ENCODE peak calls at places on chromosomes 7 and 10, in four cellular contexts. One of them, this sample, is unnamed.

GRCh38 chr10:14665865-14666857 is 108.5 kb downstream of the FAM107B start:
- DNase-seq in fibroblast of the aortic adventitia: no peak
- DNase-seq in astrocyte: no peak
- DNase-seq in SK-N-SH: no peak
- DNase-seq in this sample: no peak

GRCh38 chr7:112092306-112093090 is 113.7 kb downstream of the DOCK4 start:
- DNase-seq in astrocyte: no peak
- DNase-seq in fibroblast of the aortic adventitia: no peak
- DNase-seq in SK-N-SH: no peak
- DNase-seq in this sample: no peak

GRCh38 chr10:131242007-131242406 is 69.5 kb downstream of the TCERG1L start:
- DNase-seq in SK-N-SH: peak
- DNase-seq in astrocyte: no peak
- DNase-seq in fibroblast of the aortic adventitia: no peak
- DNase-seq in this sample: peak

GRCh38 chr10:71753960-71754505 is 19.3 kb downstream of the VSIR start:
- DNase-seq in astrocyte: no peak
- DNase-seq in fibroblast of the aortic adventitia: no peak
- DNase-seq in SK-N-SH: no peak
- DNase-seq in this sample: no peak

GRCh38 chr10:118568327-118568848 is 27.1 kb downstream of the PRLHR start:
- DNase-seq in SK-N-SH: peak
- DNase-seq in fibroblast of the aortic adventitia: peak
- DNase-seq in astrocyte: no peak
- DNase-seq in this sample: peak

GRCh38 chr10:971150-971542 is 17.1 kb upstream of the GTPBP4 start:
- DNase-seq in astrocyte: no peak
- DNase-seq in fibroblast of the aortic adventitia: peak
- DNase-seq in SK-N-SH: peak
- DNase-seq in this sample: no peak

GRCh38 chr10:124010024-124010423 is 83.4 kb downstream of the CHST15 start:
- DNase-seq in fibroblast of the aortic adventitia: no peak
- DNase-seq in astrocyte: no peak
- DNase-seq in SK-N-SH: no peak
- DNase-seq in this sample: no peak

GRCh38 chr7:41869091-41869490 is 166.2 kb upstream of the INHBA start:
- DNase-seq in fibroblast of the aortic adventitia: peak
- DNase-seq in SK-N-SH: no peak
- DNase-seq in astrocyte: peak
- DNase-seq in this sample: no peak

GRCh38 chr7:134890246-134891240 is 95.8 kb upstream of the AGBL3 start:
- DNase-seq in SK-N-SH: peak
- DNase-seq in astrocyte: peak
- DNase-seq in fibroblast of the aortic adventitia: peak
- DNase-seq in this sample: no peak

GRCh38 chr7:141558544-141559183 is 7.5 kb downstream of the AGK start:
- DNase-seq in SK-N-SH: no peak
- DNase-seq in fibroblast of the aortic adventitia: peak
- DNase-seq in astrocyte: peak
- DNase-seq in this sample: no peak

GRCh38 chr7:76505168-76506080 is 4.9 kb upstream of the UPK3B start:
- DNase-seq in SK-N-SH: peak
- DNase-seq in fibroblast of the aortic adventitia: no peak
- DNase-seq in astrocyte: no peak
- DNase-seq in this sample: peak

GRCh38 chr7:3821473-3821872 is 520.4 kb downstream of the SDK1 start:
- DNase-seq in fibroblast of the aortic adventitia: no peak
- DNase-seq in SK-N-SH: no peak
- DNase-seq in astrocyte: no peak
- DNase-seq in this sample: no peak
- H3K4me3 ChIP-seq in fibroblast of the aortic adventitia: no peak
- H3K4me3 ChIP-seq in SK-N-SH: no peak
- H3K4me3 ChIP-seq in astrocyte: no peak
- H3K4me3 ChIP-seq in this sample: no peak

GRCh38 chr7:3042301-3042700 is 1.4 kb downstream of the CARD11 start:
- DNase-seq in SK-N-SH: no peak
- DNase-seq in fibroblast of the aortic adventitia: no peak
- DNase-seq in astrocyte: no peak
- DNase-seq in this sample: no peak
- H3K4me3 ChIP-seq in SK-N-SH: no peak
- H3K4me3 ChIP-seq in fibroblast of the aortic adventitia: no peak
- H3K4me3 ChIP-seq in astrocyte: no peak
- H3K4me3 ChIP-seq in this sample: no peak

GRCh38 chr10:122461367-122461728 is at the start of gene HTRA1:
- DNase-seq in astrocyte: no peak
- DNase-seq in fibroblast of the aortic adventitia: peak
- DNase-seq in SK-N-SH: peak
- DNase-seq in this sample: peak

GRCh38 chr10:122461729-122462532 is 578 bp downstream of the HTRA1 start:
- DNase-seq in fibroblast of the aortic adventitia: no peak
- DNase-seq in astrocyte: no peak
- DNase-seq in SK-N-SH: no peak
- DNase-seq in this sample: peak

GRCh38 chr10:122463466-122464157 is 2.3 kb downstream of the HTRA1 start:
- DNase-seq in astrocyte: no peak
- DNase-seq in fibroblast of the aortic adventitia: no peak
- DNase-seq in SK-N-SH: no peak
- DNase-seq in this sample: no peak

GRCh38 chr10:122464158-122464510 is 2.8 kb downstream of the HTRA1 start:
- DNase-seq in astrocyte: no peak
- DNase-seq in SK-N-SH: no peak
- DNase-seq in fibroblast of the aortic adventitia: no peak
- DNase-seq in this sample: no peak

DNA sequence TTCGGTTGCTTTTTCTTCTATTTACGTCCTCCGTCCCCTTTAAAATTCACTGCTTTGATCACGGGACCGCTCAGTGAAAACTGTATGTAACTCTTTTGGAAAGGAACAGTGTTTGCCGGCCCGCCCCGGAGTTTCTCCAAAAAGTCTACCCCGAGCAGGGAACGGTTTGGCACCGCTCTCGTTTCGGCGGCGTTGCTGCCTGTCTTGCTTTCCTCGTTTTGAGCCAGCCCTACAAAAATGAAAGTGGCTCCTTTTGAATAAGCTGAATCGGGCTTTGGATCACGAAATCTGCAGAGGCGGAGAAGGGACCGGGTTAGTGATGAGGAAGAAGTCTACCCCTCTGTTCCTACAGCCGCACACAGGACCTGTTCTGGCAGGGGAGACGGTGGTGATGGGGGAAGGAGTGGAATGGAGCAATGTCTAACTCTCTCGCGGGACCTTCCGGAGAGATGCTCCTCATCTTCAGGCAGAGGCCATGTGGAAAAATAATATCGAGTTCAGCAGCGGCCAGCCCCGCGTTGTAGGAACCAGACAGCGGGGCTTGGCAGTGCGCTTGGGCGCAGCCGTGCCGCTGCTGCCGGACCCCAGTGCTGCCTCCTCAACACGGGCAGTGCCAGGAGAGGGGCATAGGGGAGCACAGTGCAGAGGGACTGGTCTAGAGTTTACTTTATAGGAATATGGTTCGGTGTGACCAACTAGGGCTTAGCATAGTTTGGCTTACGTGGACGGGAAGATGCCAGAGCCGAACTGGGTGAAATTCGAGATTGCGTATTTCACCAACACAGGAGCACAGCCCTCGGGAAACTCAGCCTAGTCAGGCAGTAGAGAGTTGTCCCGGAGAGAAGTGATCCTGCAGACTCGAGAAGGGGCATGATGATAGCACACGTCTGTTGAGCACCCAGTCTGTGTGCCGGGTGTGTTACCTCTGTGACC is 1.4 kb downstream of the HTRA1 start:
- DNase-seq in fibroblast of the aortic adventitia: peak
- DNase-seq in SK-N-SH: peak
- DNase-seq in astrocyte: no peak
- DNase-seq in this sample: peak
- H3K4me3 ChIP-seq in fibroblast of the aortic adventitia: peak
- H3K4me3 ChIP-seq in SK-N-SH: peak
- H3K4me3 ChIP-seq in astrocyte: peak
- H3K4me3 ChIP-seq in this sample: peak

GRCh38 chr10:95835911-95836310 is 71.9 kb upstream of the CC2D2B start:
- DNase-seq in astrocyte: no peak
- DNase-seq in fibroblast of the aortic adventitia: no peak
- DNase-seq in SK-N-SH: no peak
- DNase-seq in this sample: no peak

GRCh38 chr10:95835149-95835860 is 72.5 kb upstream of the CC2D2B start:
- DNase-seq in astrocyte: peak
- DNase-seq in SK-N-SH: no peak
- DNase-seq in fibroblast of the aortic adventitia: no peak
- DNase-seq in this sample: no peak

GRCh38 chr10:95836610-95837367 is 71.0 kb upstream of the CC2D2B start:
- DNase-seq in fibroblast of the aortic adventitia: no peak
- DNase-seq in SK-N-SH: no peak
- DNase-seq in astrocyte: no peak
- DNase-seq in this sample: no peak

GRCh38 chr10:95837783-95838182 is 70.0 kb upstream of the CC2D2B start:
- DNase-seq in astrocyte: no peak
- DNase-seq in SK-N-SH: no peak
- DNase-seq in fibroblast of the aortic adventitia: no peak
- DNase-seq in this sample: no peak

DNA sequence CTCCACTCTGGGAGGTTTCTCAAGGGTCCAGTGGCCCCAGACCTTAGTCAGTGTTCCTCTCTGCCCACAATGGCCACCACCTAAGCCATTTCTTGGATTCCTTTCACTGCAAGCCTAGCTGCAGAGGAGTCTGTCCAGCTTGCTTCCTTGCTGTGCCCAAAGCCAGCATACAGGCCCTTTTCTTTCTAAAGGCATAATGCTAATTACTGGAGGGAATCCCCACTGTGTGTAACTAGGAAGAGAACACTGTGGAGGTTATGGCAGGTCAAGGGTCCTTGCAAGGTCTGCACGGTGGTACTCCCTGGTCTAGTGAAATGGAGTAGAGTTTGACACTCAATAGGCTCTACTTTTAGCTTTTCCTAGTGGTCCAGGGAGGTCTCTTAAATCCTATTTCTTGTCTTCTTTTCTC is 70.4 kb upstream of the CC2D2B start:
- DNase-seq in fibroblast of the aortic adventitia: no peak
- DNase-seq in SK-N-SH: no peak
- DNase-seq in astrocyte: no peak
- DNase-seq in this sample: no peak
- H3K4me3 ChIP-seq in fibroblast of the aortic adventitia: no peak
- H3K4me3 ChIP-seq in SK-N-SH: no peak
- H3K4me3 ChIP-seq in astrocyte: no peak
- H3K4me3 ChIP-seq in this sample: no peak

DNA sequence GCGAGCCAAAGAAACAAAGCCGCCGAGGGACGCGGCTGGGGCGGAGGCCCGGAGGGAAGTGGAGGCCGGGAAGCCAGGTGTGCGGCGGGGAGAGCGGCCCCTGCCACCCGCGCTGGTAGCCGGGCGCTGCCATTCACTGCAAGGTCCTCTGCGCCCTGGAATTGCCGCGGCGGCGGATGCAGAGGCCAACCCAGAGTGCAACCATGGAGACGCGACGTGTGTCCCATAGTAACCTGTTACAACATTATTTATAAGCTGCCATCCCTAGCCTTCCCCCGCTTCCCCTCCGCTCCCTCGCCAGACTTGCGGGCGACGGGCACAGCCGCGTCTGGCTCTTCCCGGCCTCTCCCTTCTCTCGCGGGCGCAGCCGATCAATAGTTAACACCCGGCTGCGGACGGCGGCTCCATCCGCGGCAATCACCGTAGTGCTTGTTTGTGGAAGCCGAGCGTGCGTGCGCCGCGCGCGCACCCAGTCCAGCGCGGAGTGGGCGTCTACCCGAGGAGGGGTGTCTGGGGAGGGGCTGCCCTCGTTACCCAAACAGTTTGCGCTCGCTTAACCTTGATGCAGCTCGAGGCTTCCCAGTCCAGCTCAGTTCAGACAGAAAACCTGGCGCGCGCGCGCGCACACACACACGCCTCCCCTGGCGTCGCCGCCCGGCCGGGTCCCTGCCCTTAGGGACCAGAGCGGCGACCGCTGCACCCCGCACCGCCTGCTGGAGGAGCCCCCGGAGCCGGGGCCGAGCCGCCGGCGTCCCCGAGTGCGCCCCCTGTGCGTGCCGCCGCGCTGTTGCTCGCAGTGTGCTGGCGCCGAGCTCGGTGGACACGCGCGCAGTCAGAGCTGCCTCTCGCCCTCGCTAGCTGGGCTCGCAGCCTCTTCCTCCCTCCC is 165.4 kb upstream of the DPP6 start:
- DNase-seq in astrocyte: no peak
- DNase-seq in SK-N-SH: peak
- DNase-seq in fibroblast of the aortic adventitia: no peak
- DNase-seq in this sample: peak
- H3K4me3 ChIP-seq in astrocyte: no peak
- H3K4me3 ChIP-seq in SK-N-SH: no peak
- H3K4me3 ChIP-seq in fibroblast of the aortic adventitia: no peak
- H3K4me3 ChIP-seq in this sample: peak

GRCh38 chr7:26100940-26101339 is 51.1 kb upstream of the NFE2L3 start:
- DNase-seq in fibroblast of the aortic adventitia: no peak
- DNase-seq in astrocyte: no peak
- DNase-seq in SK-N-SH: no peak
- DNase-seq in this sample: no peak
- H3K4me3 ChIP-seq in fibroblast of the aortic adventitia: no peak
- H3K4me3 ChIP-seq in astrocyte: no peak
- H3K4me3 ChIP-seq in SK-N-SH: no peak
- H3K4me3 ChIP-seq in this sample: no peak

GRCh38 chr7:155204744-155205367 is 92.8 kb upstream of the INSIG1 start:
- DNase-seq in astrocyte: no peak
- DNase-seq in SK-N-SH: no peak
- DNase-seq in fibroblast of the aortic adventitia: no peak
- DNase-seq in this sample: peak
- H3K4me3 ChIP-seq in astrocyte: peak
- H3K4me3 ChIP-seq in SK-N-SH: no peak
- H3K4me3 ChIP-seq in fibroblast of the aortic adventitia: no peak
- H3K4me3 ChIP-seq in this sample: no peak